ENCODE peak calls at places on chromosome 19, in seven cellular contexts. One of them, this sample, is unnamed.
A peak's percentile ranks its signal among the peaks of the same experiment; 100 is the strongest.

GRCh38 chr19:46730187-46730586 is 13.3 kb upstream of the PRKD2 start:
- DNase-seq in Peyer's patch: no peak
- DNase-seq in lower lobe of right lung: no peak
- DNase-seq in epithelial cell of proximal tubule: no peak
- DNase-seq in type B pancreatic cell: no peak
- DNase-seq in nephron progenitor cell: no peak
- DNase-seq in adrenal gland: no peak
- DNase-seq in this sample: no peak

GRCh38 chr19:17075860-17076538 is 422 bp downstream of the MYO9B start:
- DNase-seq in adrenal gland: peak; percentile 49
- DNase-seq in epithelial cell of proximal tubule: no peak
- DNase-seq in nephron progenitor cell: no peak
- DNase-seq in Peyer's patch: peak; percentile 61
- DNase-seq in lower lobe of right lung: peak; percentile 70
- DNase-seq in type B pancreatic cell: no peak
- DNase-seq in this sample: peak; percentile 8

GRCh38 chr19:54147676-54148075 is 10.1 kb downstream of the CNOT3 start:
- DNase-seq in epithelial cell of proximal tubule: no peak
- DNase-seq in type B pancreatic cell: no peak
- DNase-seq in nephron progenitor cell: no peak
- DNase-seq in adrenal gland: no peak
- DNase-seq in lower lobe of right lung: no peak
- DNase-seq in Peyer's patch: no peak
- DNase-seq in this sample: no peak

GRCh38 chr19:401836-402535 is 7.0 kb downstream of the C2CD4C start:
- DNase-seq in nephron progenitor cell: no peak
- DNase-seq in type B pancreatic cell: no peak
- DNase-seq in lower lobe of right lung: peak; percentile 41
- DNase-seq in Peyer's patch: no peak
- DNase-seq in epithelial cell of proximal tubule: no peak
- DNase-seq in adrenal gland: no peak
- DNase-seq in this sample: no peak

GRCh38 chr19:2793126-2793525 is 7.8 kb downstream of the THOP1 start:
- DNase-seq in lower lobe of right lung: no peak
- DNase-seq in nephron progenitor cell: no peak
- DNase-seq in Peyer's patch: no peak
- DNase-seq in adrenal gland: no peak
- DNase-seq in type B pancreatic cell: no peak
- DNase-seq in epithelial cell of proximal tubule: no peak
- DNase-seq in this sample: no peak

GRCh38 chr19:29667941-29668340 is 2.7 kb downstream of the PLEKHF1 start:
- DNase-seq in lower lobe of right lung: no peak
- DNase-seq in epithelial cell of proximal tubule: no peak
- DNase-seq in Peyer's patch: peak; percentile 81
- DNase-seq in adrenal gland: no peak
- DNase-seq in nephron progenitor cell: no peak
- DNase-seq in type B pancreatic cell: no peak
- DNase-seq in this sample: no peak

GRCh38 chr19:32642771-32643170 is 32.2 kb downstream of the ANKRD27 start:
- DNase-seq in adrenal gland: no peak
- DNase-seq in type B pancreatic cell: no peak
- DNase-seq in Peyer's patch: peak; percentile 58
- DNase-seq in epithelial cell of proximal tubule: no peak
- DNase-seq in lower lobe of right lung: no peak
- DNase-seq in nephron progenitor cell: no peak
- DNase-seq in this sample: no peak

GRCh38 chr19:10007811-10008211 is 2.5 kb downstream of the COL5A3 start:
- DNase-seq in Peyer's patch: no peak
- DNase-seq in adrenal gland: peak; percentile 19
- DNase-seq in type B pancreatic cell: no peak
- DNase-seq in epithelial cell of proximal tubule: no peak
- DNase-seq in nephron progenitor cell: no peak
- DNase-seq in lower lobe of right lung: no peak
- DNase-seq in this sample: no peak

GRCh38 chr19:47324502-47324901 is 7.5 kb upstream of the C5AR2 start:
- DNase-seq in epithelial cell of proximal tubule: no peak
- DNase-seq in Peyer's patch: no peak
- DNase-seq in adrenal gland: peak; percentile 58
- DNase-seq in nephron progenitor cell: no peak
- DNase-seq in type B pancreatic cell: no peak
- DNase-seq in lower lobe of right lung: peak; percentile 77
- DNase-seq in this sample: no peak

GRCh38 chr19:45913874-45914830 is at the start of gene NANOS2:
- DNase-seq in lower lobe of right lung: no peak
- DNase-seq in type B pancreatic cell: no peak
- DNase-seq in Peyer's patch: no peak
- DNase-seq in adrenal gland: no peak
- DNase-seq in nephron progenitor cell: peak; percentile 51
- DNase-seq in epithelial cell of proximal tubule: no peak
- DNase-seq in this sample: no peak

GRCh38 chr19:56015756-56016155 is 29.2 kb downstream of the NLRP5 start:
- DNase-seq in adrenal gland: no peak
- DNase-seq in type B pancreatic cell: no peak
- DNase-seq in Peyer's patch: no peak
- DNase-seq in nephron progenitor cell: peak; percentile 2
- DNase-seq in lower lobe of right lung: no peak
- DNase-seq in epithelial cell of proximal tubule: no peak
- DNase-seq in this sample: no peak

GRCh38 chr19:49390978-49391304 is 2.9 kb downstream of the KASH5 start:
- DNase-seq in type B pancreatic cell: no peak
- DNase-seq in Peyer's patch: peak; percentile 78
- DNase-seq in epithelial cell of proximal tubule: no peak
- DNase-seq in adrenal gland: no peak
- DNase-seq in nephron progenitor cell: no peak
- DNase-seq in lower lobe of right lung: no peak
- DNase-seq in this sample: no peak

GRCh38 chr19:558770-559439 is 13.5 kb upstream of the BSG start:
- DNase-seq in adrenal gland: no peak
- DNase-seq in type B pancreatic cell: no peak
- DNase-seq in lower lobe of right lung: peak; percentile 52
- DNase-seq in nephron progenitor cell: no peak
- DNase-seq in Peyer's patch: no peak
- DNase-seq in epithelial cell of proximal tubule: no peak
- DNase-seq in this sample: no peak

GRCh38 chr19:42512743-42513304 is 15.5 kb downstream of the CEACAM1 start:
- DNase-seq in adrenal gland: no peak
- DNase-seq in nephron progenitor cell: no peak
- DNase-seq in epithelial cell of proximal tubule: no peak
- DNase-seq in Peyer's patch: peak; percentile 40
- DNase-seq in type B pancreatic cell: no peak
- DNase-seq in lower lobe of right lung: no peak
- DNase-seq in this sample: no peak

GRCh38 chr19:44845286-44845611 is 848 bp upstream of the NECTIN2 start:
- DNase-seq in type B pancreatic cell: no peak
- DNase-seq in adrenal gland: no peak
- DNase-seq in Peyer's patch: no peak
- DNase-seq in epithelial cell of proximal tubule: no peak
- DNase-seq in lower lobe of right lung: peak; percentile 67
- DNase-seq in nephron progenitor cell: no peak
- DNase-seq in this sample: no peak

GRCh38 chr19:12792853-12793289 is 1.6 kb downstream of the JUNB start:
- DNase-seq in nephron progenitor cell: no peak
- DNase-seq in lower lobe of right lung: no peak
- DNase-seq in type B pancreatic cell: no peak
- DNase-seq in Peyer's patch: no peak
- DNase-seq in adrenal gland: no peak
- DNase-seq in epithelial cell of proximal tubule: no peak
- DNase-seq in this sample: no peak

GRCh38 chr19:12792048-12792852 is 964 bp downstream of the JUNB start:
- DNase-seq in nephron progenitor cell: peak; percentile 71
- DNase-seq in Peyer's patch: peak; percentile 77
- DNase-seq in adrenal gland: peak; percentile 77
- DNase-seq in lower lobe of right lung: peak; percentile 90
- DNase-seq in epithelial cell of proximal tubule: no peak
- DNase-seq in type B pancreatic cell: no peak
- DNase-seq in this sample: peak; percentile 49

GRCh38 chr19:12790628-12791344 is 500 bp upstream of the JUNB start:
- DNase-seq in type B pancreatic cell: no peak
- DNase-seq in adrenal gland: no peak
- DNase-seq in epithelial cell of proximal tubule: no peak
- DNase-seq in Peyer's patch: no peak
- DNase-seq in nephron progenitor cell: no peak
- DNase-seq in lower lobe of right lung: no peak
- DNase-seq in this sample: no peak

GRCh38 chr19:12789904-12790619 is 1.2 kb upstream of the JUNB start:
- DNase-seq in type B pancreatic cell: peak; percentile 94
- DNase-seq in nephron progenitor cell: peak; percentile 97
- DNase-seq in adrenal gland: peak; percentile 98
- DNase-seq in lower lobe of right lung: peak; percentile 99
- DNase-seq in epithelial cell of proximal tubule: no peak
- DNase-seq in Peyer's patch: peak; percentile 98
- DNase-seq in this sample: peak; percentile 95

DNA sequence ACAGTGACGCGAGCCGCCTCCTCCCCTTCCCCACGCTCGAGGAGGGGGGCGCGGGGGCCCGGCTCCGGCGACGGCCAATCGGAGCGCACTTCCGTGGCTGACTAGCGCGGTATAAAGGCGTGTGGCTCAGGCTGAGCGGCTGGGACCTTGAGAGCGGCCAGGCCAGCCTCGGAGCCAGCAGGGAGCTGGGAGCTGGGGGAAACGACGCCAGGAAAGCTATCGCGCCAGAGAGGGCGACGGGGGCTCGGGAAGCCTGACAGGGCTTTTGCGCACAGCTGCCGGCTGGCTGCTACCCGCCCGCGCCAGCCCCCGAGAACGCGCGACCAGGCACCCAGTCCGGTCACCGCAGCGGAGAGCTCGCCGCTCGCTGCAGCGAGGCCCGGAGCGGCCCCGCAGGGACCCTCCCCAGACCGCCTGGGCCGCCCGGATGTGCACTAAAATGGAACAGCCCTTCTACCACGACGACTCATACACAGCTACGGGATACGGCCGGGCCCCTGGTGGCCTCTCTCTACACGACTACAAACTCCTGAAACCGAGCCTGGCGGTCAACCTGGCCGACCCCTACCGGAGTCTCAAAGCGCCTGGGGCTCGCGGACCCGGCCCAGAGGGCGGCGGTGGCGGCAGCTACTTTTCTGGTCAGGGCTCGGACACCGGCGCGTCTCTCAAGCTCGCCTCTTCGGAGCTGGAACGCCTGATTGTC is at the start of gene JUNB:
- DNase-seq in nephron progenitor cell: peak; percentile 91
- DNase-seq in lower lobe of right lung: peak; percentile 98
- DNase-seq in adrenal gland: peak; percentile 98
- DNase-seq in Peyer's patch: peak; percentile 97
- DNase-seq in epithelial cell of proximal tubule: no peak
- DNase-seq in type B pancreatic cell: peak; percentile 93
- DNase-seq in this sample: peak; percentile 95
- TF ChIP-seq CTCF in nephron progenitor cell: no peak
- TF ChIP-seq CTCF in lower lobe of right lung: no peak
- TF ChIP-seq CTCF in adrenal gland: peak; percentile 10
- TF ChIP-seq CTCF in Peyer's patch: no peak
- TF ChIP-seq CTCF in epithelial cell of proximal tubule: no peak
- TF ChIP-seq CTCF in type B pancreatic cell: peak; percentile 47
- TF ChIP-seq CTCF in this sample: no peak

DNA sequence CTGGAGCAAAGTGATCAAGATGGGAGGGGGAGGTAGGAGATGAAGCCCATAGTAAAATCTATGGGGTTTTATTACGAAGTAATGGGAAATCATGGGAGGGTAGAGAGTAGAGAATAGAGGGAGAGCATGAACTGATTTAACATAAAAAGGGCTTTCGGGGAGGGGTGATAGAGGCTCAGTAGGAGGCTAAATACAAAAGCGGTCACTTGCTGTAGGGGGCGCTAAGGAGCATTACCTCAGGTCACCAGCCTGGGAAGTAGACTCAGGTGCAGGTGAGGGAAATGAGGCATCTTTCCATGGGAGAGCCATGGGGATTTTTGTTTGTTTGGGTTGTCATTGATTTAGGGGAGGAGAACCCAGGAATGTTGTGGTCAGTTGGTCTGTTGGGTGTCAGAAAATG is 14.1 kb downstream of the KRTDAP start:
- DNase-seq in nephron progenitor cell: no peak
- DNase-seq in epithelial cell of proximal tubule: no peak
- DNase-seq in Peyer's patch: no peak
- DNase-seq in adrenal gland: no peak
- DNase-seq in type B pancreatic cell: no peak
- DNase-seq in lower lobe of right lung: no peak
- DNase-seq in this sample: peak; percentile 23
- TF ChIP-seq CTCF in nephron progenitor cell: no peak
- TF ChIP-seq CTCF in epithelial cell of proximal tubule: peak; percentile 25
- TF ChIP-seq CTCF in Peyer's patch: no peak
- TF ChIP-seq CTCF in adrenal gland: no peak
- TF ChIP-seq CTCF in type B pancreatic cell: peak; percentile 34
- TF ChIP-seq CTCF in lower lobe of right lung: no peak
- TF ChIP-seq CTCF in this sample: no peak

DNA sequence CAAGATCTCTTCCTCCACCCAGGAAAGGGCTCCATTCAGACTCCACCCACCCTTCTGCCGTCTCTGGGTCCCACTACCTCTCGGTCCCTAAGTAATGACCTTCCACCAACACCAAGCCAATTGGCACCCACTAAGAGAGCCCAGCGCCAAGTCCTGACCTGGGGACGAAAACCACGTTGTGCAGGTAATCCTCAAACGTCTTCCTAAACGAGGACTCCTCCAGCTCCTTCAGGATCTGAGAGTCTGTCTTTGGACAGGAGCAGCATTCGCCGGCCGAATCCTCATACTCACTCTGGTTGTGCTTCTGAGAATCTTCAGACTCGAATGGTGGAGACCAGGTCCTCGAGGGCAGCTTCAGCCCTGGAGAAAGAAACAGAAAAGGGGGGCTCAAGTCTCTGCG is 83.1 kb downstream of the ZNF557 start:
- DNase-seq in nephron progenitor cell: peak; percentile 15
- DNase-seq in adrenal gland: no peak
- DNase-seq in lower lobe of right lung: no peak
- DNase-seq in type B pancreatic cell: no peak
- DNase-seq in Peyer's patch: no peak
- DNase-seq in epithelial cell of proximal tubule: no peak
- DNase-seq in this sample: no peak
- TF ChIP-seq CTCF in nephron progenitor cell: no peak
- TF ChIP-seq CTCF in adrenal gland: no peak
- TF ChIP-seq CTCF in lower lobe of right lung: no peak
- TF ChIP-seq CTCF in type B pancreatic cell: no peak
- TF ChIP-seq CTCF in Peyer's patch: no peak
- TF ChIP-seq CTCF in epithelial cell of proximal tubule: no peak
- TF ChIP-seq CTCF in this sample: no peak

GRCh38 chr19:34904846-34905527 is 21.7 kb upstream of the ZNF30 start:
- DNase-seq in lower lobe of right lung: no peak
- DNase-seq in nephron progenitor cell: peak; percentile 15
- DNase-seq in Peyer's patch: no peak
- DNase-seq in epithelial cell of proximal tubule: no peak
- DNase-seq in adrenal gland: no peak
- DNase-seq in type B pancreatic cell: no peak
- DNase-seq in this sample: no peak

GRCh38 chr19:34904521-34904845 is 22.2 kb upstream of the ZNF30 start:
- DNase-seq in type B pancreatic cell: no peak
- DNase-seq in adrenal gland: no peak
- DNase-seq in lower lobe of right lung: no peak
- DNase-seq in epithelial cell of proximal tubule: no peak
- DNase-seq in nephron progenitor cell: no peak
- DNase-seq in Peyer's patch: no peak
- DNase-seq in this sample: no peak

DNA sequence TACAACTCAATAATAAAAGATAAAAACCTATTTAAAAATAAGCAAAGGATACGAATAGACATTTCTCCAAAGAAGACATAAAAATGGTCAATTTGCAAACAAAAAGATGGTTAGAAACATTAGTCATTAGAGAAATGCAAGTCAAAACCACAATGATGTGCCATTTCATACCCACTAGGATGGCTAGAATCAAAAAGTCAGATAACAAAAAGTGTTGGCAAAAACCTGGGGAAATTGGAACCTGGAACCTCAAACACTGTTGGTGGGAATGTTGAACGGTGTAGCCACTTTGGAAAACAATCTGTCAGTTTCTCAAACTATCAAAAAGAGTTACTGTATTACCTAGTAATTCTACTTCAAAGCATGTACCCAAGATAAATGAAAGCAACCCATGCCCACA is 26.5 kb upstream of the ZNF30 start:
- DNase-seq in Peyer's patch: no peak
- DNase-seq in lower lobe of right lung: no peak
- DNase-seq in epithelial cell of proximal tubule: no peak
- DNase-seq in nephron progenitor cell: no peak
- DNase-seq in adrenal gland: no peak
- DNase-seq in type B pancreatic cell: no peak
- DNase-seq in this sample: no peak
- TF ChIP-seq CTCF in Peyer's patch: no peak
- TF ChIP-seq CTCF in lower lobe of right lung: no peak
- TF ChIP-seq CTCF in epithelial cell of proximal tubule: no peak
- TF ChIP-seq CTCF in nephron progenitor cell: no peak
- TF ChIP-seq CTCF in adrenal gland: no peak
- TF ChIP-seq CTCF in type B pancreatic cell: no peak
- TF ChIP-seq CTCF in this sample: no peak